ENCODE peak calls at places on chromosomes 5 and 9, in eight cellular contexts. R is cardiac fibroblast; J is CD4-positive, alpha-beta T cell; C is fibroblast of the aortic adventitia; A is activated T-helper 1 cell treated with anti-CD3 and anti-CD28 coated beads, Interleukin-2, amount 50 U/mL, for 16 hours; K is anterior cingulate cortex; W is T-helper 2 cell; V is heart right ventricle. P is an unnamed sample.

GRCh38 chr9:121945849-121946248 is 147.3 kb downstream of the TTLL11 start:
- DNase-seq in V (no peak), J (no peak), C (peak), A (no peak), K (no peak), W (no peak), R (peak), P (no peak)

GRCh38 chr5:156201793-156202388 is 125.1 kb upstream of the SGCD start:
- DNase-seq in W (no peak), V (no peak), R (peak), K (no peak), A (no peak), J (no peak), C (no peak), P (no peak)

GRCh38 chr5:4058899-4059298 is 463.3 kb downstream of the IRX1 start:
- DNase-seq in R (peak), A (no peak), W (no peak), K (no peak), J (no peak), V (no peak), C (peak), P (no peak)

GRCh38 chr9:9997585-9997984 is 615.2 kb downstream of the PTPRD start:
- DNase-seq in A (no peak), V (no peak), W (no peak), R (no peak), J (no peak), K (no peak), C (no peak), P (no peak)

GRCh38 chr9:110626109-110626829 is 42.3 kb upstream of the MUSK start:
- DNase-seq in A (no peak), J (no peak), W (no peak), K (no peak), C (peak), V (no peak), R (peak), P (no peak)

GRCh38 chr5:129074903-129075302 is 19.6 kb upstream of the ISOC1 start:
- DNase-seq in R (peak), W (no peak), J (no peak), A (no peak), C (no peak), K (no peak), V (no peak), P (no peak)

GRCh38 chr5:157864067-157864466 is 5.1 kb upstream of the CLINT1 start:
- DNase-seq in R (no peak), V (no peak), J (no peak), A (no peak), W (no peak), K (no peak), C (no peak), P (no peak)

GRCh38 chr9:78031826-78032598 is 401 bp upstream of the GNAQ start:
- DNase-seq in A (peak), V (peak), W (peak), K (peak), C (peak), J (peak), R (peak), P (peak)

P was measured in C1 segment of cervical spinal cord.